ENCODE peak calls at places on chromosomes 6 and 20, in eight cellular contexts. D is adrenal gland, E is EH, G is SW 1271, S is fibroblast of pulmonary artery, J is OCI-LY7, B is erythroblast, L is posterior cingulate gyrus. U is an unnamed sample.

GRCh38 chr20:7113577-7114466 is 346.3 kb downstream of the BMP2 start:
- DNase-seq in B (peak), E (peak), D (peak), J (peak), G (peak), L (peak), S (peak), U (no peak)

GRCh38 chr20:20051767-20052073 is 546 bp downstream of the CRNKL1 start:
- DNase-seq in G (no peak), D (no peak), E (no peak), L (no peak), B (no peak), J (no peak), S (no peak), U (no peak)

GRCh38 chr6:105051941-105052471 is 95.1 kb downstream of the LIN28B start:
- DNase-seq in G (no peak), E (peak), D (no peak), J (no peak), L (no peak), S (peak), B (no peak), U (no peak)

GRCh38 chr6:149862901-149863595 is 1.1 kb downstream of the LRP11 start:
- DNase-seq in J (peak), S (peak), E (peak), G (peak), L (peak), D (peak), B (peak), U (no peak)

GRCh38 chr6:158069800-158070195 is 88.1 kb downstream of the SYNJ2 start:
- DNase-seq in G (peak), L (no peak), J (no peak), E (peak), D (no peak), S (peak), B (no peak), U (no peak)

GRCh38 chr6:157832250-157832967 is 9.4 kb downstream of the SNX9 start:
- DNase-seq in G (no peak), B (no peak), E (peak), J (no peak), D (no peak), L (no peak), S (peak), U (no peak)

GRCh38 chr6:41638002-41638800 is at the start of gene MDFI:
- DNase-seq in L (no peak), B (no peak), G (no peak), J (no peak), E (no peak), S (no peak), D (no peak), U (no peak)

GRCh38 chr6:50966532-50966931 is 147.9 kb downstream of the TFAP2B start:
- DNase-seq in G (no peak), D (no peak), L (no peak), B (no peak), J (peak), E (no peak), S (no peak), U (no peak)

GRCh38 chr20:33753763-33754162 is 22.0 kb downstream of the ZNF341 start:
- DNase-seq in J (no peak), E (peak), B (no peak), D (peak), G (no peak), L (no peak), S (peak), U (no peak)

GRCh38 chr6:22667855-22668254 is 98.5 kb downstream of the HDGFL1 start:
- DNase-seq in L (no peak), D (no peak), J (no peak), B (no peak), G (no peak), E (no peak), S (peak), U (no peak)

GRCh38 chr6:7414811-7415210 is 25.2 kb downstream of the RIOK1 start:
- DNase-seq in B (no peak), J (no peak), L (no peak), D (no peak), E (peak), G (no peak), S (peak), U (no peak)

GRCh38 chr6:159594106-159594749 is 98.8 kb downstream of the SOD2 start:
- DNase-seq in L (no peak), S (peak), G (no peak), D (no peak), J (no peak), E (peak), B (peak), U (no peak)

GRCh38 chr6:17612048-17612447 is 11.9 kb downstream of the FAM8A1 start:
- DNase-seq in L (no peak), B (no peak), D (no peak), J (no peak), S (no peak), G (no peak), E (no peak), U (no peak)

GRCh38 chr6:46325561-46326525 is 155.1 kb upstream of the ENPP5 start:
- DNase-seq in S (peak), E (peak), L (peak), G (no peak), D (peak), B (no peak), J (peak), U (no peak)

GRCh38 chr20:19823971-19824370 is 65.9 kb downstream of the RIN2 start:
- DNase-seq in J (no peak), G (no peak), E (no peak), S (no peak), D (no peak), L (no peak), B (no peak), U (no peak)

GRCh38 chr6:6332873-6333272 is 12.4 kb upstream of the F13A1 start:
- DNase-seq in D (no peak), L (no peak), S (no peak), G (no peak), E (no peak), B (no peak), J (peak), U (no peak)

GRCh38 chr20:63698739-63699465 is 2.5 kb downstream of the TNFRSF6B start:
- DNase-seq in E (peak), B (no peak), D (peak), L (no peak), G (peak), S (peak), J (no peak), U (peak)

GRCh38 chr6:22019877-22020276 is 277.0 kb downstream of the PRL start:
- DNase-seq in B (no peak), D (no peak), G (no peak), J (no peak), S (no peak), E (no peak), L (no peak), U (no peak)

GRCh38 chr6:150157076-150157475 is 14.2 kb downstream of the PPP1R14C start:
- DNase-seq in G (no peak), B (no peak), S (no peak), J (no peak), D (no peak), E (no peak), L (no peak), U (no peak)

GRCh38 chr6:51489133-51489532 is 598.3 kb downstream of the PKHD1 start:
- DNase-seq in D (no peak), G (no peak), S (no peak), L (no peak), E (no peak), J (no peak), B (no peak), U (no peak)

GRCh38 chr20:18057106-18057993 is at the start of gene OVOL2:
- DNase-seq in G (no peak), S (peak), L (peak), D (no peak), E (no peak), J (no peak), B (no peak), U (no peak)

GRCh38 chr6:6901205-6901719 is 206.5 kb upstream of the RREB1 start:
- DNase-seq in G (no peak), B (no peak), J (no peak), L (no peak), E (no peak), S (no peak), D (no peak), U (no peak)

GRCh38 chr20:62882426-62882825 is 20.8 kb upstream of the TCFL5 start:
- DNase-seq in S (no peak), D (no peak), L (no peak), E (no peak), G (no peak), B (no peak), J (no peak), U (no peak)

GRCh38 chr20:51533291-51534172 is 9.0 kb downstream of the NFATC2 start:
- DNase-seq in E (peak), D (no peak), J (no peak), L (no peak), B (no peak), S (peak), G (peak), U (no peak)

GRCh38 chr6:100382767-100383195 is 81.9 kb downstream of the SIM1 start:
- DNase-seq in S (no peak), L (no peak), E (peak), D (no peak), G (no peak), B (no peak), J (no peak), U (no peak)

GRCh38 chr20:8860011-8860495 is 208.8 kb upstream of the PLCB4 start:
- DNase-seq in S (peak), J (no peak), D (no peak), G (no peak), B (no peak), E (peak), L (no peak), U (no peak)

GRCh38 chr20:23622839-23623343 is 14.9 kb downstream of the CST3 start:
- DNase-seq in G (peak), S (peak), L (no peak), D (peak), J (no peak), B (peak), E (peak), U (no peak)

GRCh38 chr20:43925786-43926185 is 11.1 kb downstream of the TOX2 start:
- DNase-seq in L (no peak), D (peak), J (no peak), S (peak), E (peak), G (no peak), B (no peak), U (no peak)